ENCODE peak calls at places on chromosomes 4 and X, in four cellular contexts. Z is CD4-positive, alpha-beta memory T cell; X is aorta; Y is hepatocyte. U is an unnamed sample. For H3K4me1, the result is how much of the 10 kb centered on the place peaks cover.

GRCh38 chr4:128810331-128810870 is 901 bp downstream of the JADE1 start:
- DNase-seq in Z (peak), X (no peak), Y (peak), U (no peak)

GRCh38 chr4:54227261-54228063 is 1.6 kb upstream of the PDGFRA start:
- DNase-seq in Z (no peak), X (peak), Y (peak), U (no peak)

GRCh38 chrX:130771230-130771629 is 131.8 kb downstream of the ENOX2 start:
- DNase-seq in Z (no peak), X (no peak), Y (no peak), U (no peak)

GRCh38 chrX:42085836-42086235 is 162.5 kb upstream of the CASK start:
- DNase-seq in Z (no peak), X (no peak), Y (peak), U (no peak)

GRCh38 chrX:113982766-113983165 is 601.1 kb upstream of the HTR2C start:
- DNase-seq in Z (no peak), X (no peak), Y (no peak), U (no peak)

GRCh38 chr4:110003401-110004187 is 90.9 kb downstream of the EGF start:
- DNase-seq in Z (no peak), X (no peak), Y (peak), U (no peak)

GRCh38 chr4:87911252-87911774 is 64.2 kb upstream of the SPP1 start:
- DNase-seq in Z (no peak), X (no peak), Y (no peak), U (no peak)

GRCh38 chrX:46637937-46638336 is 64.4 kb downstream of the CHST7 start:
- DNase-seq in Z (no peak), X (no peak), Y (no peak), U (no peak)

GRCh38 chr4:22512306-22512705 is 3.6 kb downstream of the ADGRA3 start:
- DNase-seq in Z (no peak), X (no peak), Y (no peak), U (no peak)

GRCh38 chr4:84994280-84994679 is 27.8 kb upstream of the WDFY3 start:
- DNase-seq in Z (no peak), X (no peak), Y (no peak), U (no peak)

GRCh38 chr4:169090479-169091215 is 80.6 kb upstream of the CBR4 start:
- DNase-seq in Z (no peak), X (no peak), Y (no peak), U (no peak)

GRCh38 chr4:106583108-106583507 is 214.5 kb upstream of the GIMD1 start:
- DNase-seq in Z (no peak), X (no peak), Y (no peak), U (no peak)

GRCh38 chr4:16713271-16713670 is 185.2 kb downstream of the LDB2 start:
- DNase-seq in Z (no peak), X (no peak), Y (no peak), U (no peak)

GRCh38 chr4:161252520-161253141 is 911.2 kb downstream of the FSTL5 start:
- DNase-seq in Z (no peak), X (no peak), Y (peak), U (no peak)

GRCh38 chrX:16843208-16843909 is 26.8 kb downstream of the RBBP7 start:
- DNase-seq in Z (no peak), X (no peak), Y (no peak), U (no peak)

GRCh38 chr4:119930546-119930945 is 136.1 kb downstream of the MAD2L1 start:
- DNase-seq in Z (no peak), X (no peak), Y (no peak), U (no peak)

GRCh38 chr4:7055990-7056325 is 11.9 kb downstream of the GRPEL1 start:
- DNase-seq in Z (no peak), X (no peak), Y (no peak), U (no peak)

GRCh38 chr4:26687728-26688127 is 103.8 kb downstream of the TBC1D19 start:
- DNase-seq in Z (no peak), X (no peak), Y (no peak), U (no peak)

GRCh38 chr4:103802766-103803165 is 83.0 kb upstream of the TACR3 start:
- DNase-seq in Z (no peak), X (no peak), Y (no peak), U (no peak)

GRCh38 chr4:57093816-57094481 is 16.2 kb downstream of the IGFBP7 start:
- DNase-seq in Z (no peak), X (no peak), Y (no peak), U (peak)

GRCh38 chr4:57094482-57095223 is 15.5 kb downstream of the IGFBP7 start:
- DNase-seq in Z (no peak), X (no peak), Y (no peak), U (no peak)

GRCh38 chr4:57089549-57089948 is 20.6 kb downstream of the IGFBP7 start:
- DNase-seq in Z (no peak), X (no peak), Y (no peak), U (no peak)

GRCh38 chr4:57090099-57090498 is 20.1 kb downstream of the IGFBP7 start:
- DNase-seq in Z (no peak), X (no peak), Y (no peak), U (no peak)

GRCh38 chr4:57091657-57092162 is 18.5 kb downstream of the IGFBP7 start:
- DNase-seq in Z (no peak), X (no peak), Y (no peak), U (no peak)
- H3K4me1 ChIP-seq in Z (under half), X (under half), Y (under half), U (half or more)

DNA sequence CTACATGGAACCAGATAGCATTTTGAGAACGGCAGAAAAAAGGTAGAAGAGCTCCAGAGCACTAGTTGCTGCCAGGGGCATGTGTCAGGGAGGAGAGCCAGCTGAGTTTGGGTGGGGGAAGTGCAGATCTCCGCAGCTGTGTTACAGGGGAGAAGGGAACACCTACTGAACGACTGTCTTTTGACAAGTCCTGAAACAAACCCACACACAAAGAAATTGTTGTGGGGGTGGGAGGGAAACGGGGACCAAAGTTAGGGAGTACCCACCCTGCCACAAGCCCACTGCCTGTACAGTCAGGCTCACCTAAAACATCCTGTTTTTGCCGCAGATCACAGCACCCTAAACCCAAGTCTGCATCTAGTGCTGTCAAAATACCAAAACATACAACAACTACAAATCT is 55.5 kb downstream of the LEF1 start:
- DNase-seq in Z (peak), X (no peak), Y (no peak), U (no peak)
- H3K4me1 ChIP-seq in Z (half or more), X (under half), Y (under half), U (under half)

DNA sequence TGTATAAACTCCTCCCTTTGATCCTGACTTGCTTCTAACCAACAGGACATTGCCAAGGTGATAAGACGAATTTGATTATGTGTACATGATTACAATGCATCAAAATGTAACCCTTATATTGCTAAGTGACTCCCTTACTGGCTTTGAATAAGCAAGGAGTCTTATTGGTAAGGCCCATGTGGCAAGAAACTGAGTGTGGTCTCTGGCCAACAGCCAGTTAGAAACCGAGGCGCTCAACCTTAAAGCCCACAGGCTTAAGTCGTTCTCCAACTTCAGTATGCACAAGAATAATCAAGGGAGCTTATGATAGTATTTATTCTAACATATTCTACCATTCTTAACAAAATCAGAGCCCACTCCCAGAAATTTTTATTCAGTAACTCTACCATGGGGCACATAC is 374.2 kb upstream of the F9 start:
- DNase-seq in Z (no peak), X (no peak), Y (no peak), U (no peak)
- H3K4me1 ChIP-seq in Z (under half), X (under half), Y (under half), U (under half)

GRCh38 chr4:139668036-139668435 is 2.4 kb downstream of the MGST2 start:
- DNase-seq in Z (no peak), X (no peak), Y (no peak), U (no peak)
- H3K4me1 ChIP-seq in Z (under half), X (under half), Y (half or more), U (under half)

GRCh38 chrX:19811807-19812604 is 75.4 kb downstream of the SH3KBP1 start:
- DNase-seq in Z (no peak), X (no peak), Y (no peak), U (no peak)

GRCh38 chrX:19810370-19810769 is 77.0 kb downstream of the SH3KBP1 start:
- DNase-seq in Z (no peak), X (no peak), Y (no peak), U (no peak)

GRCh38 chrX:19807414-19807813 is 80.0 kb downstream of the SH3KBP1 start:
- DNase-seq in Z (no peak), X (no peak), Y (no peak), U (no peak)

GRCh38 chrX:19814240-19814639 is 73.2 kb downstream of the SH3KBP1 start:
- DNase-seq in Z (no peak), X (peak), Y (no peak), U (no peak)

GRCh38 chrX:19810809-19811208 is 76.6 kb downstream of the SH3KBP1 start:
- DNase-seq in Z (no peak), X (no peak), Y (no peak), U (no peak)
- H3K4me1 ChIP-seq in Z (half or more), X (under half), Y (under half), U (under half)

DNA sequence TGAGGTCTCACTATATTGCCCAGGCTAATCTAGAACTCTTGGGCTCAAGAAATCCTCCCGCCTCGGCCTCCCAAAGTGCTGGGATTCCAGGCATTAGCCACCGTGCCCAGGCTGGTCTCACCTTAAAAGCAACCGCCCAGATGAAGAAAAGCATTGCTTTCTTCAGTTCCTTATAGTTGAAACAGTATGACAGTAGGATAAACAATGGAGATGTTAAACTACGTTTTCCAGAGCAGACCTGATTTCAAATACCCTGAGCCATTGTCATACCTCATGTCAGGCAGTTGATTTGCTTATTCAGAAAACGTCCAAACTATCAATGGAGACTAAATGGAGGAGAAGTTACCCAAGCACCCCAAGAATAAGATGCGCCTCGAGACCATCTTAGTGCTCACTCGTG is 26.3 kb upstream of the TMEM131L start:
- DNase-seq in Z (no peak), X (no peak), Y (no peak), U (no peak)
- H3K4me1 ChIP-seq in Z (under half), X (under half), Y (under half), U (under half)

GRCh38 chr4:153151535-153152452 is 52.4 kb upstream of the TRIM2 start:
- DNase-seq in Z (peak), X (peak), Y (peak), U (peak)

GRCh38 chr4:153153339-153153851 is 50.8 kb upstream of the TRIM2 start:
- DNase-seq in Z (peak), X (peak), Y (peak), U (peak)

GRCh38 chr4:153156263-153156662 is 48.0 kb upstream of the TRIM2 start:
- DNase-seq in Z (peak), X (no peak), Y (no peak), U (no peak)

GRCh38 chr4:153154010-153154975 is 50.0 kb upstream of the TRIM2 start:
- DNase-seq in Z (peak), X (no peak), Y (peak), U (no peak)

GRCh38 chr4:153152453-153153338 is 51.5 kb upstream of the TRIM2 start:
- DNase-seq in Z (peak), X (peak), Y (peak), U (peak)
- H3K4me1 ChIP-seq in Z (under half), X (under half), Y (under half), U (under half)

DNA sequence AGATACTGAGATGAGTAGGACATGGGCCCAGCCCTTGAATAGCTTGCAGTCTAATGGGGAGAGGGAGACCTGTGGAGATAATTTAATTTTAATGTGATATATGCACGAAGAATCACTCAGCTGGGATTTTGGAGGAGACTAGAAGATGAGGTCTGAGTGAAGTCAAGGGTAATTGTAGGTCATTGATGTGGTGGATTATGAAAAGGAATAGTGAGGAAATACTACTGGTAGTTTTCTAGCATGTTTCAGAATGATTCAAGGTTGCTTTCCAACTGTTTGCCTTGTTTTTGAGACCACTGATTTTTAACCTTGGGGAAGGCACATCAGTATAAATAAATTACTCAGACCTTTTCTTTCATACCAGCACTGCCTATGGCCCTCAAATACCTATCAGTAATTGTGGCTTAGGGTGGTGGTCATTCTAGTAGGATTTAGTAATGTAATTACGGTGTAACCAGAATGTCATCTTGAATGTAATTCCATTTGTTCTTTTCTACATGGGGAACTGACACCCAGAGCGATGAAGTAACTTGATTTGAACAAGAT is 25.6 kb downstream of the PTTG2 start:
- DNase-seq in Z (no peak), X (no peak), Y (no peak), U (no peak)
- H3K4me1 ChIP-seq in Z (under half), X (under half), Y (under half), U (half or more)

GRCh38 chr4:76987153-76987562 is 37.6 kb downstream of the SEPTIN11 start:
- DNase-seq in Z (no peak), X (no peak), Y (peak), U (peak)

GRCh38 chr4:76987685-76988084 is 38.1 kb downstream of the SEPTIN11 start:
- DNase-seq in Z (no peak), X (no peak), Y (no peak), U (no peak)

GRCh38 chr4:76990288-76991080 is 40.9 kb downstream of the SEPTIN11 start:
- DNase-seq in Z (no peak), X (no peak), Y (no peak), U (no peak)

GRCh38 chr4:76993787-76994641 is 44.5 kb downstream of the SEPTIN11 start:
- DNase-seq in Z (peak), X (no peak), Y (no peak), U (no peak)

DNA sequence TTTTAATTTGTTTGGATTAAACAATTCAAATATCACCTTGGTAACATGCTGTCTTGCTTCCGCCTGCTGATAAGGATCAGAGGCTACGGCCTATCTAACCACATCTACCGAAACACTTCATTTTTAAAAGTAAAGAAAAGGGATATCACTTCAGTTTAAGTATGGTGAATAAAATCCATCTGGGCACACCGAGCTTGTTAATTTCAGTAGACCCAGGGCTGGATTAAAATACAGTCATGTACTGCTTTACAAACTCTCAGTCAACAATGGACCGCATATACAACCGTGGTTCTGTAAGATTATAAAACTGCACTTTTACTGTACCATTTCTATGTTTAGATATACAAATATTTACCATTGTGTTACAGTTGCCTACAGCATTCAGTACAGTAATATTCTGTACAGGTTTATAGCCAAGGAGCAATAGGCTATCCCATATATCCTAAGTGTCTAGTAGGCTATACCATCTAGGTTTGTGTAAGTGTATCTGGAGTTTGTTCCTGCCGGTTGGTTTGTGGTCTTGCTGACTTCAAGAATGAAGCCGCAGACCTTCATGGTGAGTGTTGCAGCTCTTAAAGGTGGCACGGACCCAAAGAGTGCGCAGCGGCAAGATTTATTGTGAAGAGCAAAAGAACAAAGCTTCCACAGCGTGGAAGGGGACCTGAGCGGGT is 40.0 kb downstream of the SEPTIN11 start:
- DNase-seq in Z (peak), X (no peak), Y (no peak), U (no peak)
- H3K4me1 ChIP-seq in Z (half or more), X (under half), Y (under half), U (half or more)

U was measured in heart right ventricle.